ENCODE peak calls at places on chromosomes 7 and 10, in nine cellular contexts. G is endothelial cell of umbilical vein, W is GM06990, Q is lower lobe of right lung, S is kidney, T is IMR-90, C is BJ, R is suprapubic skin, B is AG10803. E is an unnamed sample.

GRCh38 chr7:28081016-28081415 is 99.6 kb downstream of the JAZF1 start:
- DNase-seq in G (peak; percentile 12), W (no peak), Q (no peak), S (no peak), T (no peak), C (no peak), R (no peak), B (no peak), E (no peak)

GRCh38 chr10:93336110-93336509 is 146.0 kb downstream of the MYOF start:
- DNase-seq in G (no peak), W (no peak), Q (no peak), S (no peak), T (no peak), C (no peak), R (no peak), B (no peak), E (no peak)

GRCh38 chr7:23530901-23531793 is 634 bp downstream of the TRA2A start:
- DNase-seq in G (peak; percentile 54), W (peak; percentile 74), Q (peak; percentile 72), S (peak; percentile 87), T (peak; percentile 59), C (no peak), R (peak; percentile 82), B (peak; percentile 68), E (peak; percentile 68)

GRCh38 chr7:111138196-111138569 is 47.3 kb downstream of the LRRN3 start:
- DNase-seq in G (peak; percentile 83), W (peak; percentile 73), Q (peak; percentile 40), S (peak; percentile 78), T (peak; percentile 57), C (no peak), R (no peak), B (peak; percentile 60), E (peak; percentile 64)

GRCh38 chr7:105766421-105767191 is 109.8 kb downstream of the ATXN7L1 start:
- DNase-seq in G (no peak), W (peak; percentile 44), Q (no peak), S (no peak), T (peak; percentile 66), C (no peak), R (no peak), B (no peak), E (no peak)

GRCh38 chr7:19853261-19853832 is 79.9 kb upstream of the TMEM196 start:
- DNase-seq in G (no peak), W (no peak), Q (no peak), S (no peak), T (no peak), C (no peak), R (no peak), B (no peak), E (no peak)

GRCh38 chr10:14478639-14479038 is 147.9 kb upstream of the FRMD4A start:
- DNase-seq in G (peak; percentile 63), W (no peak), Q (no peak), S (peak; percentile 79), T (peak; percentile 84), C (peak; percentile 19), R (no peak), B (peak; percentile 84), E (peak; percentile 91)

GRCh38 chr7:44962483-44963251 is 16.1 kb downstream of the MYO1G start:
- DNase-seq in G (peak; percentile 27), W (no peak), Q (no peak), S (no peak), T (no peak), C (no peak), R (peak; percentile 79), B (no peak), E (no peak)

GRCh38 chr7:76244781-76245391 is 43.2 kb downstream of the SRRM3 start:
- DNase-seq in G (no peak), W (no peak), Q (no peak), S (no peak), T (no peak), C (no peak), R (no peak), B (no peak), E (no peak)

GRCh38 chr7:155533827-155534690 is 12.3 kb downstream of the CNPY1 start:
- DNase-seq in G (peak; percentile 20), W (peak; percentile 48), Q (no peak), S (peak; percentile 68), T (no peak), C (no peak), R (no peak), B (no peak), E (no peak)

GRCh38 chr7:10121641-10122040 is 852.0 kb upstream of the PHF14 start:
- DNase-seq in G (peak; percentile 63), W (no peak), Q (no peak), S (no peak), T (no peak), C (no peak), R (no peak), B (no peak), E (no peak)

GRCh38 chr7:41942468-41943097 is 239.7 kb upstream of the INHBA start:
- DNase-seq in G (no peak), W (no peak), Q (no peak), S (peak; percentile 77), T (peak; percentile 90), C (no peak), R (no peak), B (no peak), E (peak; percentile 83)

GRCh38 chr7:108345710-108346336 is 110.4 kb downstream of the NRCAM start:
- DNase-seq in G (no peak), W (no peak), Q (no peak), S (no peak), T (no peak), C (no peak), R (no peak), B (no peak), E (no peak)

GRCh38 chr7:13989138-13989943 is at the start of gene ETV1:
- DNase-seq in G (peak; percentile 81), W (no peak), Q (peak; percentile 65), S (peak; percentile 85), T (peak; percentile 60), C (no peak), R (peak; percentile 82), B (peak; percentile 43), E (peak; percentile 74)

GRCh38 chr7:154364156-154364555 is 312.0 kb downstream of the DPP6 start:
- DNase-seq in G (no peak), W (no peak), Q (no peak), S (no peak), T (no peak), C (no peak), R (no peak), B (no peak), E (no peak)

GRCh38 chr10:17115683-17116082 is 13.9 kb downstream of the CUBN start:
- DNase-seq in G (peak; percentile 61), W (no peak), Q (no peak), S (no peak), T (peak; percentile 51), C (no peak), R (no peak), B (peak; percentile 28), E (no peak)

GRCh38 chr10:4663162-4663992 is 162.6 kb upstream of the AKR1E2 start:
- DNase-seq in G (peak; percentile 97), W (no peak), Q (no peak), S (no peak), T (peak; percentile 99), C (peak; percentile 96), R (no peak), B (peak; percentile 100), E (peak; percentile 99)

GRCh38 chr7:27693794-27694193 is 31.1 kb upstream of the HIBADH start:
- DNase-seq in G (no peak), W (no peak), Q (no peak), S (no peak), T (peak; percentile 31), C (no peak), R (no peak), B (peak; percentile 40), E (no peak)

GRCh38 chr7:26011039-26011696 is 140.8 kb upstream of the NFE2L3 start:
- DNase-seq in G (no peak), W (peak; percentile 11), Q (no peak), S (no peak), T (no peak), C (no peak), R (no peak), B (no peak), E (no peak)

GRCh38 chr10:1295756-1296480 is 239.7 kb downstream of the WDR37 start:
- DNase-seq in G (no peak), W (no peak), Q (no peak), S (no peak), T (no peak), C (no peak), R (no peak), B (no peak), E (no peak)

GRCh38 chr10:1294748-1295147 is 238.6 kb downstream of the WDR37 start:
- DNase-seq in G (no peak), W (no peak), Q (no peak), S (no peak), T (no peak), C (no peak), R (no peak), B (no peak), E (no peak)

GRCh38 chr10:1300218-1300617 is 244.0 kb downstream of the WDR37 start:
- DNase-seq in G (no peak), W (no peak), Q (no peak), S (no peak), T (no peak), C (no peak), R (no peak), B (no peak), E (no peak)

GRCh38 chr10:1299041-1299726 is 243.0 kb downstream of the WDR37 start:
- DNase-seq in G (no peak), W (no peak), Q (no peak), S (no peak), T (no peak), C (no peak), R (no peak), B (no peak), E (no peak)

GRCh38 chr10:1297566-1298301 is 241.5 kb downstream of the WDR37 start:
- DNase-seq in G (no peak), W (no peak), Q (no peak), S (no peak), T (no peak), C (no peak), R (no peak), B (no peak), E (no peak)
- TF ChIP-seq CTCF in G (no peak), W (peak; percentile 9), Q (no peak), S (no peak), T (no peak), C (no peak), R (no peak), B (no peak), E (no peak)

GRCh38 chr10:71712572-71713134 is 6.9 kb downstream of the C10orf105 start:
- DNase-seq in G (no peak), W (no peak), Q (no peak), S (no peak), T (no peak), C (no peak), R (no peak), B (no peak), E (no peak)
- H3K4me3 ChIP-seq in G (no peak overlapping the region), W (no peak overlapping the region), Q (no peak overlapping the region), S (no peak overlapping the region), T (no peak overlapping the region), C (no peak overlapping the region), R (no peak overlapping the region), B (no peak overlapping the region), E (no peak overlapping the region)

GRCh38 chr7:138865843-138866242 is 67.8 kb upstream of the ATP6V0A4 start:
- DNase-seq in G (no peak), W (no peak), Q (no peak), S (no peak), T (no peak), C (no peak), R (no peak), B (no peak), E (no peak)
- TF ChIP-seq CTCF in G (no peak), W (peak; percentile 65), Q (peak; percentile 24), S (no peak), T (peak; percentile 16), C (peak; percentile 19), R (no peak), B (no peak), E (peak; percentile 44)

GRCh38 chr7:55556492-55556891 is 15.8 kb downstream of the VOPP1 start:
- DNase-seq in G (no peak), W (no peak), Q (no peak), S (no peak), T (no peak), C (no peak), R (no peak), B (no peak), E (no peak)
- H3K4me3 ChIP-seq in G (no peak overlapping the region), W (peak overlapping the region; percentile 26), Q (no peak overlapping the region), S (no peak overlapping the region), T (no peak overlapping the region), C (no peak overlapping the region), R (no peak overlapping the region), B (no peak overlapping the region), E (no peak overlapping the region)

E was measured in astrocyte of the spinal cord.